ENCODE peak calls at places on chromosomes 1 and 21, in five cellular contexts. B, L, Y, M and D are unnamed samples.

GRCh38 chr21:46046471-46046870 is 51.4 kb upstream of the COL6A2 start:
- DNase-seq in B (no peak), M (no peak), L (no peak), Y (no peak), D (no peak)

GRCh38 chr1:37471345-37472231 is 2.8 kb upstream of the ZC3H12A start:
- DNase-seq in B (peak), M (peak), L (peak), Y (peak), D (no peak)

GRCh38 chr1:40421694-40422384 is 28.4 kb upstream of the ZFP69B start:
- DNase-seq in M (peak), Y (no peak), B (peak), L (peak), D (no peak)

GRCh38 chr1:160062134-160062533 is 7.8 kb downstream of the KCNJ10 start:
- DNase-seq in L (no peak), B (no peak), Y (no peak), M (no peak), D (no peak)

GRCh38 chr1:1089731-1090423 is 15.8 kb upstream of the RNF223 start:
- DNase-seq in Y (no peak), M (no peak), L (no peak), B (no peak), D (no peak)

GRCh38 chr1:165907256-165907857 is 79.9 kb downstream of the UCK2 start:
- DNase-seq in L (no peak), Y (no peak), B (no peak), M (no peak), D (no peak)

GRCh38 chr1:218585565-218586184 is 240.5 kb downstream of the TGFB2 start:
- DNase-seq in Y (peak), M (no peak), L (peak), B (no peak), D (no peak)

GRCh38 chr1:18284750-18285532 is 177.3 kb downstream of the IGSF21 start:
- DNase-seq in Y (no peak), L (no peak), B (no peak), M (no peak), D (no peak)

GRCh38 chr1:89894210-89894668 is 73.4 kb downstream of the LRRC8D start:
- DNase-seq in Y (peak), B (no peak), M (no peak), L (peak), D (no peak)

GRCh38 chr1:185720633-185721272 is 13.4 kb upstream of the HMCN1 start:
- DNase-seq in B (no peak), L (peak), M (no peak), Y (no peak), D (no peak)

GRCh38 chr1:86504130-86504479 is 35.4 kb downstream of the CLCA1 start:
- DNase-seq in B (no peak), L (no peak), Y (no peak), M (peak), D (no peak)

GRCh38 chr1:174696026-174696821 is 248.5 kb downstream of the GPR52 start:
- DNase-seq in B (no peak), L (no peak), Y (no peak), M (no peak), D (no peak)

GRCh38 chr21:44089001-44089911 is 17.9 kb upstream of the PWP2 start:
- DNase-seq in M (peak), Y (no peak), B (peak), L (no peak), D (no peak)

GRCh38 chr1:21921100-21921875 is 15.8 kb downstream of the HSPG2 start:
- DNase-seq in M (no peak), L (no peak), Y (no peak), B (no peak), D (no peak)

GRCh38 chr1:14880456-14881316 is 272.9 kb upstream of the TMEM51 start:
- DNase-seq in B (no peak), M (no peak), Y (no peak), L (no peak), D (no peak)

GRCh38 chr1:109274533-109275476 is 8.1 kb downstream of the PSRC1 start:
- DNase-seq in M (peak), L (peak), Y (peak), B (peak), D (no peak)

GRCh38 chr1:63789856-63790605 is 16.2 kb downstream of the ROR1 start:
- DNase-seq in B (no peak), Y (no peak), M (no peak), L (no peak), D (no peak)

GRCh38 chr1:31412732-31413404 is at the start of gene SERINC2:
- DNase-seq in B (no peak), Y (peak), M (no peak), L (peak), D (no peak)

GRCh38 chr1:185560760-185561159 is 173.4 kb upstream of the HMCN1 start:
- DNase-seq in B (peak), M (no peak), Y (no peak), L (no peak), D (no peak)

GRCh38 chr1:118115567-118116272 is 69.3 kb downstream of the SPAG17 start:
- DNase-seq in Y (peak), M (no peak), L (no peak), B (no peak), D (no peak)

GRCh38 chr1:22379566-22379965 is 72.1 kb upstream of the ZBTB40 start:
- DNase-seq in Y (no peak), L (no peak), M (no peak), B (no peak), D (no peak)

GRCh38 chr1:58648864-58649263 is 51.0 kb downstream of the MYSM1 start:
- DNase-seq in B (no peak), L (no peak), Y (no peak), M (no peak), D (no peak)

GRCh38 chr1:7579831-7580804 is 191.0 kb upstream of the VAMP3 start:
- DNase-seq in Y (no peak), L (no peak), B (no peak), M (no peak), D (no peak)

GRCh38 chr1:11262171-11263049 is at the start of gene MTOR:
- DNase-seq in L (peak), Y (peak), M (peak), B (peak), D (peak)

GRCh38 chr1:156875067-156875615 is 14.5 kb downstream of the NTRK1 start:
- DNase-seq in B (no peak), M (no peak), Y (no peak), L (no peak), D (no peak)

GRCh38 chr1:156877433-156877832 is 16.1 kb upstream of the PEAR1 start:
- DNase-seq in Y (no peak), L (no peak), M (no peak), B (no peak), D (no peak)

GRCh38 chr1:156874572-156874971 is 13.9 kb downstream of the NTRK1 start:
- DNase-seq in Y (no peak), M (no peak), L (no peak), B (no peak), D (no peak)

GRCh38 chr1:156874142-156874541 is 13.5 kb downstream of the NTRK1 start:
- DNase-seq in L (no peak), B (no peak), M (no peak), Y (no peak), D (no peak)

DNA sequence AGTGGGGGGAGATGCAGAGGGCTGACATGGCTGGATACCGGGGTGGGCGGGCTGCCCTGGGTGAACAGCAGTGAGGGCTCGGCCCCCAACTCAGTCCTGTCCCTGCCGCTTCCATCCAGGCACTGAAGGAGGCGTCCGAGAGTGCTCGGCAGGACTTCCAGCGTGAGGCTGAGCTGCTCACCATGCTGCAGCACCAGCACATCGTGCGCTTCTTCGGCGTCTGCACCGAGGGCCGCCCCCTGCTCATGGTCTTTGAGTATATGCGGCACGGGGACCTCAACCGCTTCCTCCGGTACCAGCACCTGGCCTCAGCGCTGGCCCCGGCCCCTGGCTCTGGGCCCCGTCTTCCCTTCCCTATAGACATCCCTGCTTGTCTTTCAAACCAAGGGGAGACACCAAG is 15.6 kb downstream of the NTRK1 start:
- DNase-seq in Y (no peak), M (no peak), B (no peak), L (no peak), D (no peak)
- TF ChIP-seq CTCF in Y (no peak), M (no peak), B (no peak), L (no peak), D (no peak)

GRCh38 chr1:162038624-162039023 is 15.0 kb upstream of the OLFML2B start:
- DNase-seq in M (no peak), B (no peak), L (no peak), Y (no peak), D (no peak)
- TF ChIP-seq CTCF in M (no peak), B (no peak), L (no peak), Y (no peak), D (no peak)

GRCh38 chr1:204319027-204319426 is 40.7 kb downstream of the PLEKHA6 start:
- DNase-seq in Y (no peak), B (no peak), L (peak), M (no peak), D (no peak)
- TF ChIP-seq CTCF in Y (no peak), B (no peak), L (no peak), M (no peak), D (no peak)

GRCh38 chr1:81237531-81238528 is 562.9 kb upstream of the ADGRL2 start:
- DNase-seq in M (no peak), L (peak), B (peak), Y (no peak), D (no peak)
- TF ChIP-seq CTCF in M (no peak), L (no peak), B (no peak), Y (no peak), D (no peak)

GRCh38 chr21:37073417-37074194 is 552 bp downstream of the TTC3 start:
- DNase-seq in B (peak), Y (peak), L (peak), M (peak), D (peak)
- TF ChIP-seq CTCF in B (no peak), Y (peak), L (no peak), M (no peak), D (peak)

DNA sequence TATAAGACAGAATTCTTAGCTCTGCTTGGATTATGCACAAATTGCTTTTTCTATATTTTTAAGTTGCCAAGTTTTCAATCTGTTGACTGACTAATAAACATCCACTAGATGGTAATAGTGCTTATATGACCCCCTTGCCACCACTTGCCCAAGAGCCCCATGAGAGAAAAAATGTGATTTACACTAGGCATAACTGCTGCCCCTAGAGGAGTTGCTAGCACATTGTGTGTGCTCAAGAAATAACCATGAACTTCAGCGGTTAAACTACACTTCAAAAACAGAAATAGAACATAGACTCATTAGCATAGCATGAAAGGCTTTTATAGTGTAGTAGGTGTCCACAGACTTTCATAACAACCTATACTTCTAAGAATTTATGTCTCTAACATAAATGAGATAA is 61.4 kb downstream of the BRINP3 start:
- DNase-seq in L (no peak), B (no peak), Y (no peak), M (no peak), D (no peak)
- TF ChIP-seq CTCF in L (no peak), B (no peak), Y (no peak), M (no peak), D (no peak)

GRCh38 chr1:247373721-247374141 is 42.1 kb upstream of the ZNF496 start:
- DNase-seq in Y (peak), M (peak), B (peak), L (peak), D (peak)
- TF ChIP-seq CTCF in Y (no peak), M (peak), B (no peak), L (peak), D (no peak)